ENCODE peak calls at places on chromosome 6, in five cellular contexts. One of them, this sample, is unnamed.

GRCh38 chr6:3124667-3125066 is 6.2 kb downstream of the BPHL start:
- DNase-seq in HepG2: no peak
- DNase-seq in A549: no peak
- DNase-seq in endothelial cell of umbilical vein: no peak
- DNase-seq in WTC11: no peak
- DNase-seq in this sample: no peak

GRCh38 chr6:24847402-24847801 is 48.7 kb upstream of the ARMH2 start:
- DNase-seq in endothelial cell of umbilical vein: no peak
- DNase-seq in HepG2: no peak
- DNase-seq in WTC11: no peak
- DNase-seq in A549: no peak
- DNase-seq in this sample: no peak

GRCh38 chr6:27605401-27606342 is 132.8 kb upstream of the ZNF184 start:
- DNase-seq in WTC11: peak
- DNase-seq in HepG2: peak
- DNase-seq in endothelial cell of umbilical vein: peak
- DNase-seq in A549: peak
- DNase-seq in this sample: no peak

GRCh38 chr6:149334682-149335160 is 17.2 kb downstream of the TAB2 start:
- DNase-seq in endothelial cell of umbilical vein: peak
- DNase-seq in HepG2: no peak
- DNase-seq in A549: peak
- DNase-seq in WTC11: no peak
- DNase-seq in this sample: no peak

GRCh38 chr6:145310116-145310515 is 425.2 kb downstream of the EPM2A start:
- DNase-seq in HepG2: no peak
- DNase-seq in WTC11: no peak
- DNase-seq in endothelial cell of umbilical vein: no peak
- DNase-seq in A549: no peak
- DNase-seq in this sample: no peak

GRCh38 chr6:168852336-168852884 is 401.2 kb downstream of the THBS2 start:
- DNase-seq in A549: no peak
- DNase-seq in endothelial cell of umbilical vein: no peak
- DNase-seq in WTC11: no peak
- DNase-seq in HepG2: no peak
- DNase-seq in this sample: no peak

GRCh38 chr6:12395898-12396297 is 105.7 kb downstream of the EDN1 start:
- DNase-seq in endothelial cell of umbilical vein: peak
- DNase-seq in WTC11: no peak
- DNase-seq in HepG2: no peak
- DNase-seq in A549: no peak
- DNase-seq in this sample: no peak

GRCh38 chr6:20400476-20401402 is 940 bp upstream of the E2F3 start:
- DNase-seq in WTC11: peak
- DNase-seq in endothelial cell of umbilical vein: peak
- DNase-seq in HepG2: peak
- DNase-seq in A549: peak
- DNase-seq in this sample: peak

GRCh38 chr6:37818536-37819176 is 871 bp upstream of the ZFAND3 start:
- DNase-seq in HepG2: peak
- DNase-seq in A549: peak
- DNase-seq in endothelial cell of umbilical vein: peak
- DNase-seq in WTC11: peak
- DNase-seq in this sample: peak

GRCh38 chr6:29631860-29632731 is 887 bp downstream of the GABBR1 start:
- DNase-seq in WTC11: peak
- DNase-seq in A549: peak
- DNase-seq in HepG2: no peak
- DNase-seq in endothelial cell of umbilical vein: peak
- DNase-seq in this sample: no peak

GRCh38 chr6:36745283-36745682 is 47.7 kb downstream of the RAB44 start:
- DNase-seq in WTC11: no peak
- DNase-seq in A549: no peak
- DNase-seq in endothelial cell of umbilical vein: no peak
- DNase-seq in HepG2: no peak
- DNase-seq in this sample: no peak

GRCh38 chr6:168070804-168071203 is 8.2 kb downstream of the FRMD1 start:
- DNase-seq in WTC11: no peak
- DNase-seq in endothelial cell of umbilical vein: no peak
- DNase-seq in A549: no peak
- DNase-seq in HepG2: no peak
- DNase-seq in this sample: no peak

GRCh38 chr6:48036316-48036715 is 74.7 kb downstream of the PTCHD4 start:
- DNase-seq in WTC11: no peak
- DNase-seq in HepG2: peak
- DNase-seq in endothelial cell of umbilical vein: no peak
- DNase-seq in A549: no peak
- DNase-seq in this sample: no peak

GRCh38 chr6:147170269-147170668 is 33.9 kb upstream of the STXBP5 start:
- DNase-seq in HepG2: no peak
- DNase-seq in A549: no peak
- DNase-seq in endothelial cell of umbilical vein: no peak
- DNase-seq in WTC11: no peak
- DNase-seq in this sample: no peak

GRCh38 chr6:150600302-150601017 is 775 bp downstream of the PLEKHG1 start:
- DNase-seq in endothelial cell of umbilical vein: peak
- DNase-seq in WTC11: peak
- DNase-seq in HepG2: peak
- DNase-seq in A549: peak
- DNase-seq in this sample: peak

GRCh38 chr6:91653954-91654843 is 1067.3 kb upstream of the MAP3K7 start:
- DNase-seq in HepG2: no peak
- DNase-seq in A549: no peak
- DNase-seq in WTC11: no peak
- DNase-seq in endothelial cell of umbilical vein: no peak
- DNase-seq in this sample: no peak

GRCh38 chr6:39009476-39009875 is 39.1 kb upstream of the GLP1R start:
- DNase-seq in WTC11: no peak
- DNase-seq in endothelial cell of umbilical vein: no peak
- DNase-seq in A549: no peak
- DNase-seq in HepG2: no peak
- DNase-seq in this sample: no peak

GRCh38 chr6:5315883-5316282 is 54.6 kb downstream of the FARS2 start:
- DNase-seq in HepG2: no peak
- DNase-seq in A549: no peak
- DNase-seq in endothelial cell of umbilical vein: no peak
- DNase-seq in WTC11: no peak
- DNase-seq in this sample: no peak

GRCh38 chr6:167733740-167734661 is 92.7 kb upstream of the AFDN start:
- DNase-seq in A549: no peak
- DNase-seq in HepG2: peak
- DNase-seq in endothelial cell of umbilical vein: peak
- DNase-seq in WTC11: no peak
- DNase-seq in this sample: no peak

GRCh38 chr6:111291860-111292259 is 191.2 kb downstream of the REV3L start:
- DNase-seq in endothelial cell of umbilical vein: no peak
- DNase-seq in A549: no peak
- DNase-seq in WTC11: no peak
- DNase-seq in HepG2: no peak
- DNase-seq in this sample: no peak

GRCh38 chr6:64504509-64504908 is 868.9 kb downstream of the PHF3 start:
- DNase-seq in endothelial cell of umbilical vein: peak
- DNase-seq in HepG2: no peak
- DNase-seq in A549: peak
- DNase-seq in WTC11: no peak
- DNase-seq in this sample: no peak

GRCh38 chr6:125747589-125748533 is 1.6 kb upstream of the HEY2 start:
- DNase-seq in WTC11: peak
- DNase-seq in A549: no peak
- DNase-seq in HepG2: no peak
- DNase-seq in endothelial cell of umbilical vein: no peak
- DNase-seq in this sample: peak

GRCh38 chr6:140130074-140130473 is 755.6 kb upstream of the CITED2 start:
- DNase-seq in A549: no peak
- DNase-seq in endothelial cell of umbilical vein: no peak
- DNase-seq in WTC11: no peak
- DNase-seq in HepG2: no peak
- DNase-seq in this sample: no peak

GRCh38 chr6:26020291-26020982 is 57.8 kb downstream of the TRIM38 start:
- DNase-seq in HepG2: no peak
- DNase-seq in A549: peak
- DNase-seq in endothelial cell of umbilical vein: peak
- DNase-seq in WTC11: peak
- DNase-seq in this sample: peak
- TF ChIP-seq MAX in HepG2: no peak
- TF ChIP-seq MAX in A549: peak
- TF ChIP-seq MAX in endothelial cell of umbilical vein: no peak
- TF ChIP-seq MAX in WTC11: no peak
- TF ChIP-seq MAX in this sample: no peak

GRCh38 chr6:143973097-143973979 is 34.7 kb downstream of the PLAGL1 start:
- DNase-seq in WTC11: peak
- DNase-seq in endothelial cell of umbilical vein: no peak
- DNase-seq in HepG2: peak
- DNase-seq in A549: no peak
- DNase-seq in this sample: no peak
- TF ChIP-seq MAX in WTC11: no peak
- TF ChIP-seq MAX in endothelial cell of umbilical vein: no peak
- TF ChIP-seq MAX in HepG2: no peak
- TF ChIP-seq MAX in A549: no peak
- TF ChIP-seq MAX in this sample: no peak

GRCh38 chr6:134727068-134727467 is 222.8 kb downstream of the ALDH8A1 start:
- DNase-seq in A549: peak
- DNase-seq in WTC11: no peak
- DNase-seq in endothelial cell of umbilical vein: no peak
- DNase-seq in HepG2: no peak
- DNase-seq in this sample: no peak
- TF ChIP-seq MAX in A549: no peak
- TF ChIP-seq MAX in WTC11: no peak
- TF ChIP-seq MAX in endothelial cell of umbilical vein: no peak
- TF ChIP-seq MAX in HepG2: no peak
- TF ChIP-seq MAX in this sample: no peak

GRCh38 chr6:73803562-73804221 is 107.7 kb downstream of the CD109 start:
- DNase-seq in WTC11: peak
- DNase-seq in HepG2: peak
- DNase-seq in A549: peak
- DNase-seq in endothelial cell of umbilical vein: peak
- DNase-seq in this sample: peak
- TF ChIP-seq MAX in WTC11: no peak
- TF ChIP-seq MAX in HepG2: no peak
- TF ChIP-seq MAX in A549: no peak
- TF ChIP-seq MAX in endothelial cell of umbilical vein: no peak
- TF ChIP-seq MAX in this sample: no peak

GRCh38 chr6:43912598-43913387 is 142.8 kb downstream of the VEGFA start:
- DNase-seq in endothelial cell of umbilical vein: no peak
- DNase-seq in WTC11: no peak
- DNase-seq in A549: no peak
- DNase-seq in HepG2: peak
- DNase-seq in this sample: no peak
- TF ChIP-seq MAX in endothelial cell of umbilical vein: no peak
- TF ChIP-seq MAX in WTC11: no peak
- TF ChIP-seq MAX in A549: no peak
- TF ChIP-seq MAX in HepG2: no peak
- TF ChIP-seq MAX in this sample: no peak